ENCODE peak calls at places on chromosomes 13 and 19, in ten cellular contexts. R is heart right ventricle, N is GM23338, I is upper lobe of left lung, Q is uterus, P is left ventricle myocardium inferior, V is A549, W is adrenal gland, S is lung, Y is mammary epithelial cell. M is an unnamed sample.

GRCh38 chr19:2586196-2586595 is 110.3 kb downstream of the GADD45B start:
- DNase-seq in N (peak; percentile 4), S (no peak), Y (no peak), V (no peak), P (no peak), Q (no peak), I (no peak), W (no peak), R (no peak), M (peak; percentile 26)

GRCh38 chr19:43724896-43725295 is 9.0 kb downstream of the IRGC start:
- DNase-seq in Q (no peak), Y (no peak), I (no peak), V (no peak), N (no peak), S (no peak), R (no peak), W (no peak), P (no peak), M (no peak)

GRCh38 chr19:35717665-35718344 is at the start of gene KMT2B:
- DNase-seq in R (no peak), S (no peak), N (peak; percentile 98), I (no peak), P (no peak), Y (peak; percentile 95), W (no peak), V (peak; percentile 98), Q (peak; percentile 95), M (no peak)

GRCh38 chr19:49335071-49335783 is at the start of gene CD37:
- DNase-seq in S (no peak), W (no peak), V (no peak), I (no peak), N (no peak), Q (no peak), Y (no peak), P (no peak), R (no peak), M (no peak)

GRCh38 chr13:80337706-80338105 is 3.2 kb downstream of the SPRY2 start:
- DNase-seq in V (no peak), R (no peak), S (no peak), W (no peak), N (no peak), Q (no peak), Y (peak; percentile 29), I (no peak), P (no peak), M (no peak)

GRCh38 chr19:55005684-55006488 is 32.2 kb downstream of the GP6 start:
- DNase-seq in V (peak; percentile 96), W (peak; percentile 20), I (no peak), Y (peak; percentile 87), S (peak; percentile 66), N (peak; percentile 93), Q (no peak), R (no peak), P (no peak), M (no peak)

GRCh38 chr13:79870123-79870522 is 389.2 kb downstream of the NDFIP2 start:
- DNase-seq in I (no peak), N (peak; percentile 23), S (no peak), V (no peak), Q (no peak), P (no peak), R (no peak), Y (no peak), W (no peak), M (no peak)

GRCh38 chr13:27632648-27633047 is 11.0 kb downstream of the POLR1D start:
- DNase-seq in S (no peak), N (no peak), W (no peak), P (no peak), Y (no peak), V (no peak), I (no peak), R (no peak), Q (no peak), M (no peak)

GRCh38 chr13:27976362-27977177 is 7.5 kb upstream of the CDX2 start:
- DNase-seq in Y (no peak), Q (no peak), S (no peak), R (no peak), W (no peak), V (no peak), I (no peak), P (no peak), N (no peak), M (no peak)

GRCh38 chr13:108508263-108508662 is 121.1 kb upstream of the MYO16 start:
- DNase-seq in S (no peak), Q (no peak), Y (no peak), R (no peak), N (peak; percentile 79), V (peak; percentile 26), I (no peak), P (no peak), W (no peak), M (no peak)

GRCh38 chr13:26508885-26509284 is 48.6 kb upstream of the WASF3 start:
- DNase-seq in N (no peak), P (peak; percentile 84), Y (peak; percentile 91), I (no peak), Q (peak; percentile 71), W (peak; percentile 91), R (peak; percentile 33), V (peak; percentile 11), S (peak; percentile 65), M (no peak)

GRCh38 chr13:65638572-65639168 is 1591.5 kb downstream of the PCDH9 start:
- DNase-seq in S (no peak), V (peak; percentile 29), W (peak; percentile 23), P (no peak), I (no peak), Y (peak; percentile 2), Q (no peak), R (no peak), N (peak; percentile 72), M (no peak)

GRCh38 chr19:46373573-46374359 is 26.9 kb downstream of the PPP5C start:
- DNase-seq in Y (peak; percentile 99), I (peak; percentile 92), Q (peak; percentile 54), S (peak; percentile 92), W (peak; percentile 78), V (peak; percentile 93), P (peak; percentile 85), R (peak; percentile 80), N (peak; percentile 80), M (no peak)
- H3K27ac ChIP-seq in Y (peak overlapping the region; percentile 91), I (peak overlapping the region; percentile 65), Q (peak overlapping the region; percentile 40), S (peak overlapping the region; percentile 81), W (no peak overlapping the region), V (peak overlapping the region; percentile 90), P (peak overlapping the region; percentile 74), R (peak overlapping the region; percentile 56), N (peak overlapping the region; percentile 99), M (no peak overlapping the region)

GRCh38 chr13:49791214-49791752 is 1.2 kb downstream of the KPNA3 start:
- DNase-seq in W (no peak), N (peak; percentile 51), P (no peak), S (no peak), Q (no peak), V (peak; percentile 44), Y (peak; percentile 32), I (no peak), R (no peak), M (no peak)
- TF ChIP-seq CTCF in W (no peak), N (peak; percentile 54), P (no peak), S (no peak), Q (no peak), V (peak; percentile 29), Y (peak; percentile 22), I (no peak), R (no peak), M (no peak)

GRCh38 chr13:23820530-23820929 is 68.7 kb downstream of the MIPEP start:
- DNase-seq in R (no peak), I (no peak), P (no peak), Y (no peak), Q (no peak), S (no peak), N (no peak), W (no peak), V (no peak), M (no peak)
- H3K4me3 ChIP-seq in R (no peak overlapping the region), I (no peak overlapping the region), P (no peak overlapping the region), Y (no peak overlapping the region), Q (no peak overlapping the region), S (no peak overlapping the region), N (no peak overlapping the region), W (no peak overlapping the region), V (no peak overlapping the region), M (no peak overlapping the region)

GRCh38 chr19:15298847-15299567 is 33.3 kb downstream of the BRD4 start:
- DNase-seq in W (no peak), V (no peak), Q (no peak), S (no peak), Y (no peak), P (no peak), N (no peak), I (no peak), R (no peak), M (no peak)

GRCh38 chr19:15297416-15298224 is 34.7 kb downstream of the BRD4 start:
- DNase-seq in Y (peak; percentile 65), R (no peak), P (no peak), V (peak; percentile 85), I (no peak), S (no peak), N (peak; percentile 44), Q (no peak), W (no peak), M (no peak)

GRCh38 chr19:15294591-15294990 is 37.7 kb downstream of the BRD4 start:
- DNase-seq in P (peak; percentile 66), Q (no peak), V (no peak), R (peak; percentile 65), N (no peak), S (no peak), Y (no peak), W (peak; percentile 76), I (no peak), M (no peak)

GRCh38 chr19:15296353-15296752 is 36.0 kb downstream of the BRD4 start:
- DNase-seq in S (no peak), P (peak; percentile 48), N (no peak), Q (no peak), W (no peak), I (no peak), Y (no peak), R (peak; percentile 53), V (no peak), M (no peak)

GRCh38 chr19:15296841-15297415 is 35.4 kb downstream of the BRD4 start:
- DNase-seq in Q (no peak), I (no peak), N (no peak), Y (no peak), R (no peak), V (no peak), W (no peak), P (no peak), S (no peak), M (no peak)
- H3K27ac ChIP-seq in Q (peak overlapping the region; percentile 18), I (peak overlapping the region; percentile 40), N (peak overlapping the region; percentile 86), Y (peak overlapping the region; percentile 19), R (peak overlapping the region; percentile 28), V (peak overlapping the region; percentile 81), W (no peak overlapping the region), P (peak overlapping the region; percentile 71), S (peak overlapping the region; percentile 76), M (no peak overlapping the region)

GRCh38 chr13:76035711-76036110 is 399.6 kb downstream of the LMO7 start:
- DNase-seq in V (no peak), Q (no peak), R (no peak), P (no peak), S (no peak), N (no peak), I (no peak), W (no peak), Y (no peak), M (no peak)

GRCh38 chr13:76036176-76036575 is 400.0 kb downstream of the LMO7 start:
- DNase-seq in N (no peak), R (no peak), P (no peak), Q (no peak), S (no peak), V (no peak), W (no peak), Y (no peak), I (no peak), M (no peak)

GRCh38 chr13:76043882-76044281 is 407.8 kb downstream of the LMO7 start:
- DNase-seq in N (no peak), Q (no peak), I (no peak), V (no peak), P (no peak), Y (no peak), S (no peak), R (no peak), W (no peak), M (no peak)

GRCh38 chr13:76038920-76039716 is 403.0 kb downstream of the LMO7 start:
- DNase-seq in W (no peak), Y (no peak), R (no peak), S (no peak), N (peak; percentile 72), I (no peak), Q (no peak), P (no peak), V (no peak), M (no peak)
- TF ChIP-seq CTCF in W (no peak), Y (no peak), R (no peak), S (no peak), N (peak; percentile 82), I (no peak), Q (no peak), P (no peak), V (no peak), M (no peak)